ENCODE peak calls at places on chromosome 1, in six cellular contexts. F is cardiac muscle cell, A is PC-9, I is tibial nerve, U is colonic mucosa, D is mesothelial cell of epicardium. G is an unnamed sample.

GRCh38 chr1:209435654-209436566 is 147.6 kb upstream of the CAMK1G start:
- DNase-seq in F (peak; percentile 82), D (peak; percentile 51), A (peak; percentile 88), I (peak; percentile 58), U (peak; percentile 45), G (peak; percentile 91)

GRCh38 chr1:197614916-197615692 is 160.2 kb downstream of the DENND1B start:
- DNase-seq in I (no peak), A (peak; percentile 17), F (peak; percentile 57), D (no peak), U (peak; percentile 31), G (no peak)

GRCh38 chr1:162003825-162004205 is 19.9 kb downstream of the OLFML2B start:
- DNase-seq in U (no peak), I (no peak), F (no peak), D (no peak), A (peak; percentile 24), G (no peak)

GRCh38 chr1:209344146-209344545 is 239.4 kb upstream of the CAMK1G start:
- DNase-seq in D (no peak), A (no peak), I (no peak), U (no peak), F (no peak), G (no peak)

GRCh38 chr1:240803151-240803550 is 191.2 kb upstream of the GREM2 start:
- DNase-seq in I (no peak), F (no peak), A (no peak), D (no peak), U (peak; percentile 35), G (no peak)

GRCh38 chr1:201468844-201469644 is at the start of gene PHLDA3:
- DNase-seq in U (peak; percentile 79), F (peak; percentile 93), I (peak; percentile 86), D (peak; percentile 90), A (peak; percentile 85), G (peak; percentile 93)

GRCh38 chr1:25813734-25814471 is 5.9 kb upstream of the MTFR1L start:
- DNase-seq in I (no peak), U (no peak), A (no peak), D (no peak), F (no peak), G (no peak)

GRCh38 chr1:43552813-43553212 is 22.1 kb downstream of the PTPRF start:
- DNase-seq in U (peak; percentile 83), A (peak; percentile 50), F (no peak), D (no peak), I (no peak), G (no peak)

GRCh38 chr1:43243299-43243698 is 26.5 kb upstream of the TMEM125 start:
- DNase-seq in A (no peak), D (no peak), F (no peak), I (no peak), U (no peak), G (no peak)

GRCh38 chr1:212234431-212235298 is 50.5 kb upstream of the PPP2R5A start:
- DNase-seq in D (no peak), U (peak; percentile 38), F (peak; percentile 90), I (no peak), A (peak; percentile 53), G (no peak)

DNA sequence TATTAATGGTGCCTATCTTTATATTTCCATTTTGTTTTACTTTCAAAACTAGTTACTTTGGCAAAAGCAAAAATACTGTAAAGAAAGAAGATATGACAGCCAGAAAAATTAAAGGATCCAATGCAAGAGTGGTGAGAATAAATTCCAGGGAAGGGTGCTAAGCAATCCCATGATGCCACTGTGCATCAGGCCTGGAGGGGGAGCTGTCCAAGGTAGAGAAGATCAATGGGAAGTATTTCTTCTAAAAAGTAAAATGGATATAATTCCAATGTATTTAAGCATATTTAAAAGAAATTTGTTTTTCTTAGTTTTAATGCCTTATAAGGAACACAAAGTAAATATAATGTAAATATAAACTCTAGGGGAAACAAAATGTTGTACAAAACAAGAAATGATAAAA is 1382.2 kb upstream of the B3GALT2 start:
- DNase-seq in U (no peak), F (peak; percentile 25), I (no peak), A (no peak), D (no peak), G (no peak)
- TF ChIP-seq CTCF in U (no peak), F (no peak), I (no peak), A (no peak), D (no peak), G (peak; percentile 9)

GRCh38 chr1:207898836-207899235 is 12.1 kb downstream of the CD34 start:
- DNase-seq in A (no peak), I (no peak), U (no peak), D (no peak), F (no peak), G (peak; percentile 56)

GRCh38 chr1:207893737-207894582 is 17.0 kb downstream of the CD34 start:
- DNase-seq in A (no peak), U (no peak), F (no peak), I (no peak), D (no peak), G (no peak)

GRCh38 chr1:207898260-207898659 is 12.7 kb downstream of the CD34 start:
- DNase-seq in D (no peak), F (no peak), A (no peak), I (no peak), U (no peak), G (peak; percentile 34)

GRCh38 chr1:207896547-207896946 is 14.4 kb downstream of the CD34 start:
- DNase-seq in U (no peak), A (no peak), I (no peak), F (no peak), D (no peak), G (no peak)

DNA sequence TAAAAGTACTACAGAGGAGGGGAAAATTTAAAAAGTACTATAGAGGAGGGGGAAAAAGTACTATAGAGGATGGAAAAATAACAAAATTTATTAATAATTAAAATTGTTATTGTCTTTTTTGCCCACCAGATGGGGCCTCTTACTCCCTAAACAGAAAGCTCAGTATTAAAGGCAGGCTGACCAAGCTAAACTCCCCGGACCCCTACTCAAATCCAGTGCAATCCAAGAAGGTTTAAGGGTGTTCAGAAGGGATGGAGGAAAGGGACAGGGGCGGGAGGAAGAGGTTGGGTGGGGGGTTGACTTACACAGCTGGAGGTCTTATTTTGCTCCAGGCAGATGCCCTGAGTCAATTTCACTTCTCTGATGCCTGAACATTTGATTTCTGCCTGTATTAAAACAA is 13.7 kb downstream of the CD34 start:
- DNase-seq in F (peak; percentile 23), D (no peak), I (no peak), U (no peak), A (no peak), G (peak; percentile 13)
- TF ChIP-seq CTCF in F (peak; percentile 43), D (peak; percentile 51), I (no peak), U (no peak), A (peak; percentile 65), G (peak; percentile 61)

GRCh38 chr1:179187708-179188471 is 41.6 kb downstream of the ABL2 start:
- DNase-seq in F (no peak), U (no peak), D (no peak), A (no peak), I (no peak), G (no peak)
- TF ChIP-seq CTCF in F (no peak), U (no peak), D (no peak), A (no peak), I (no peak), G (no peak)

GRCh38 chr1:115478933-115479551 is 141.0 kb upstream of the NGF start:
- DNase-seq in F (no peak), D (no peak), I (no peak), U (peak; percentile 52), A (no peak), G (no peak)

GRCh38 chr1:115475252-115475651 is 137.2 kb upstream of the NGF start:
- DNase-seq in F (no peak), A (no peak), U (no peak), I (no peak), D (no peak), G (no peak)

GRCh38 chr1:115477071-115477470 is 139.0 kb upstream of the NGF start:
- DNase-seq in U (no peak), A (no peak), D (no peak), F (no peak), I (no peak), G (no peak)

GRCh38 chr1:115475901-115476300 is 137.9 kb upstream of the NGF start:
- DNase-seq in D (no peak), U (no peak), A (no peak), I (no peak), F (no peak), G (no peak)

DNA sequence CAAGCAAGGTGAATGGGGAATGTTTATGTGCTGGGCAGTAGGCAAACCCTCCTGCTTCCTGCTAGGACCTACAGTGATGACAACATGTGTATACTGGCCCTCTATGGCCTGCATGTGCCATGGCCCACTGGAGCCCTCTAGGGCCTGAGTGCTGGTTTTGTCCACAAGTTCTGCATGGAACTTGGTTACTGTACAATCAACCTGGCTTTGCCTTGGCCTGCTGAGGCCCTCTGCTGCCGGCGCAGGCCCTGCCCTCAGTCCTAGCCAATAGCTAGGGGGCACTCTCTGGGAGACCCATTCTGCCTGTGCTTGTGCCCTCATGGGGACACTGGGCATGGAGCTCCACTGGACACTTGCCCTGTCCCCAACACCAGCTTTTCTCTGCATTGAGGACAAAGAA is 138.6 kb upstream of the NGF start:
- DNase-seq in A (no peak), I (no peak), U (no peak), F (no peak), D (no peak), G (no peak)
- TF ChIP-seq CTCF in A (no peak), I (no peak), U (no peak), F (peak; percentile 20), D (no peak), G (peak; percentile 25)

GRCh38 chr1:89615676-89616598 is 17.0 kb upstream of the LRRC8C start:
- DNase-seq in I (no peak), D (no peak), A (no peak), U (no peak), F (no peak), G (no peak)
- TF ChIP-seq CTCF in I (no peak), D (peak; percentile 35), A (peak; percentile 66), U (peak; percentile 37), F (peak; percentile 29), G (peak; percentile 30)

GRCh38 chr1:37875833-37876232 is 16.4 kb upstream of the MTF1 start:
- DNase-seq in U (no peak), A (no peak), D (no peak), I (no peak), F (no peak), G (no peak)
- TF ChIP-seq CTCF in U (no peak), A (peak; percentile 56), D (no peak), I (no peak), F (peak; percentile 22), G (peak; percentile 22)

G was measured in osteocyte.